ENCODE peak calls at places on chromosomes 1 and 21, in nine cellular contexts. Q is WERI-Rb-1, Y is colonic mucosa, Z is adrenal gland, J is pancreas, K is heart right ventricle, F is stomach, H is OCI-LY7, M is hepatocyte. A is an unnamed sample.

GRCh38 chr1:181423301-181423918 is 59.9 kb upstream of the CACNA1E start:
- DNase-seq in Q (peak), Y (peak), Z (peak), J (peak), K (no peak), F (peak), H (peak), M (peak), A (peak)

GRCh38 chr1:32701951-32702598 is 495 bp downstream of the SYNC start:
- DNase-seq in Q (peak), Y (peak), Z (no peak), J (no peak), K (peak), F (no peak), H (no peak), M (no peak), A (peak)

GRCh38 chr21:32412998-32413504 is 545 bp downstream of the EVA1C start:
- DNase-seq in Q (peak), Y (peak), Z (no peak), J (peak), K (peak), F (peak), H (no peak), M (no peak), A (peak)

GRCh38 chr1:161733526-161733925 is 12.2 kb downstream of the FCRLB start:
- DNase-seq in Q (no peak), Y (no peak), Z (no peak), J (no peak), K (no peak), F (no peak), H (no peak), M (peak), A (no peak)

GRCh38 chr1:226625832-226626576 is 77.4 kb downstream of the STUM start:
- DNase-seq in Q (no peak), Y (no peak), Z (peak), J (no peak), K (no peak), F (no peak), H (no peak), M (no peak), A (peak)

GRCh38 chr1:160558679-160559078 is 20.6 kb downstream of the CD84 start:
- DNase-seq in Q (no peak), Y (no peak), Z (no peak), J (no peak), K (no peak), F (no peak), H (no peak), M (no peak), A (no peak)

GRCh38 chr21:15552914-15553491 is 176.8 kb upstream of the USP25 start:
- DNase-seq in Q (no peak), Y (no peak), Z (no peak), J (no peak), K (no peak), F (no peak), H (peak), M (peak), A (no peak)

GRCh38 chr1:113871597-113872113 is at the start of gene PTPN22:
- DNase-seq in Q (no peak), Y (peak), Z (peak), J (peak), K (peak), F (peak), H (peak), M (no peak), A (no peak)

GRCh38 chr1:63691672-63692425 is 82.0 kb upstream of the ROR1 start:
- DNase-seq in Q (peak), Y (peak), Z (peak), J (peak), K (peak), F (peak), H (peak), M (peak), A (no peak)

GRCh38 chr1:63688302-63688701 is 85.5 kb upstream of the ROR1 start:
- DNase-seq in Q (no peak), Y (no peak), Z (no peak), J (no peak), K (no peak), F (no peak), H (no peak), M (no peak), A (no peak)

GRCh38 chr1:63690966-63691365 is 82.9 kb upstream of the ROR1 start:
- DNase-seq in Q (no peak), Y (no peak), Z (no peak), J (no peak), K (no peak), F (no peak), H (no peak), M (no peak), A (no peak)

GRCh38 chr1:63698001-63698838 is 75.6 kb upstream of the ROR1 start:
- DNase-seq in Q (no peak), Y (peak), Z (peak), J (peak), K (peak), F (peak), H (no peak), M (peak), A (peak)

DNA sequence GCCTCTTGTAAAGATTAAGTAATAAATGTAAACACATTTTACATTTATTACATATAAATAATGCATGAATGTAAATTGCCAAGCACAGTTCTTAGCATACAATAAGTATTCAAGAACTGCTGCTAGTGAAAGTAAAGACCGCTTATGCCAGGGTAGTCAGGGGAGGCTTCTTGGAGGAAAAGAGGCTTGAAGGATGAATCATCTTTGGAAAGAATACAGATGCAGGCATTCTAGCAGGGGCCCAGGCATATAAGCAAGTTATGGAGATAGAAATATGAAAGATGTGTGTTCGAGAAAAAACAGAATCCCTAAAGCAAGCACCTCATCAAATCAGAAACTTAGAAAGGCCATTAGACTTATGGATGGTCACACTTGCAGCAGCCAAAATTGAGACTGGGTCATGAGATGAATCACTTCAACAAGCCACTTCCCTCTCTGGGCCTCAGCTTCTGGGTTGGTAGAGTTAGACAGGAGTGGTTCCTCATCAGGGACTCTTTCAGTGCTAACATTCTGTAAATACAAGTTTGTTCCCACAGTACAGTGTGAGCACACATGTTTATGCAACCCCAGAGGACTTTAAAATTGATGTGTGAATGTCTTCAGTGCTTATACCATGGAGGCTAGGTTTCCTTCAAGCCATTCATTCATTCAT is 79.7 kb upstream of the ROR1 start:
- DNase-seq in Q (no peak), Y (no peak), Z (no peak), J (no peak), K (no peak), F (no peak), H (no peak), M (no peak), A (no peak)
- H3K4me3 ChIP-seq in Q (no peak), Y (no peak), Z (no peak), J (no peak), K (no peak), F (no peak), H (no peak), M (no peak), A (no peak)

GRCh38 chr1:202279806-202280205 is 61.9 kb downstream of the UBE2T start:
- DNase-seq in Q (no peak), Y (no peak), Z (no peak), J (no peak), K (no peak), F (no peak), H (no peak), M (no peak), A (no peak)
- H3K27ac ChIP-seq in Q (no peak), Y (no peak), Z (no peak), J (no peak), K (no peak), F (no peak), H (no peak), M (no peak), A (no peak)

GRCh38 chr1:155175927-155176371 is 2.3 kb downstream of the TRIM46 start:
- DNase-seq in Q (peak), Y (peak), Z (peak), J (peak), K (no peak), F (peak), H (peak), M (no peak), A (peak)
- TF ChIP-seq CTCF in Q (peak), Y (no peak), Z (no peak), J (no peak), K (no peak), F (no peak), H (no peak), M (no peak), A (no peak)

DNA sequence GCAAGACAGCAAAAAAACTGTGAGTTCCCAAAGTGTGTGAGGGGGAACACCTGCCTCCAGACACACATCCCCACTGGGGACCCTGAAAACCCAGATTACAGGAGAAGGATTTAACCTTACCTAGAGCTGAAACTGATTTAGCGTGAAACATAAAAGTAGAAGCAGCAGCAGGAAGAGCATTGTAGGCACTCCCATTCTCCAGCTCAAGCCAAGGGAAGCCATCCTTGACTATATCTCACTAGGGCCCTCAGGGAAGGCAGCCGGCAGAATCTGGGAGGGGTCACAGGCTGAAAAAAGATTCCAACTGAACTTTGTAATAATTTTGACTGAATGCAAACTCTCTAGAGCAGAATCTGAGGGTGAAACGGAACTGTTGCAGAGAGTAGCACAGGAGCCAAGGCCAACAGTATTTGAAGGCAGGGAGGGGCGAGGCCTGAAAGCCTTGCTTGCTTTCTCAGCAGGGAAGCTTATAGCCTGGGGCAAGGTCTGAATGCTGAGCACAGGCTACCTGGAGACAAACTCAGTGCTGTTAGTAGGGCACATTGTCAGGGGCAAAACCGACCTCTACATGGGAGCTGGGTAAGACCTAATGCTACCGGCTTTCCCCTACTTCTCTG is 180.7 kb downstream of the COL24A1 start:
- DNase-seq in Q (no peak), Y (no peak), Z (no peak), J (no peak), K (no peak), F (no peak), H (no peak), M (peak), A (no peak)
- H3K4me3 ChIP-seq in Q (no peak), Y (no peak), Z (no peak), J (no peak), K (no peak), F (no peak), H (no peak), M (no peak), A (no peak)

GRCh38 chr1:170586942-170587593 is 55.1 kb downstream of the GORAB start:
- DNase-seq in Q (no peak), Y (no peak), Z (peak), J (no peak), K (peak), F (no peak), H (no peak), M (peak), A (no peak)
- H3K27ac ChIP-seq in Q (no peak), Y (no peak), Z (no peak), J (no peak), K (peak), F (no peak), H (no peak), M (peak), A (no peak)

GRCh38 chr1:173017792-173018191 is 32.9 kb downstream of the TNFSF18 start:
- DNase-seq in Q (no peak), Y (no peak), Z (no peak), J (no peak), K (no peak), F (no peak), H (peak), M (no peak), A (no peak)
- TF ChIP-seq CTCF in Q (no peak), Y (no peak), Z (no peak), J (no peak), K (no peak), F (no peak), H (no peak), M (no peak), A (no peak)

GRCh38 chr1:960371-961131 is at the start of gene KLHL17:
- DNase-seq in Q (peak), Y (peak), Z (no peak), J (peak), K (peak), F (peak), H (peak), M (peak), A (peak)

GRCh38 chr1:961132-961652 is 808 bp downstream of the KLHL17 start:
- DNase-seq in Q (no peak), Y (no peak), Z (no peak), J (no peak), K (no peak), F (no peak), H (no peak), M (no peak), A (no peak)

GRCh38 chr1:962381-963350 is 2.3 kb downstream of the KLHL17 start:
- DNase-seq in Q (no peak), Y (no peak), Z (no peak), J (no peak), K (no peak), F (no peak), H (no peak), M (no peak), A (no peak)

GRCh38 chr1:958823-959729 is at the start of gene NOC2L:
- DNase-seq in Q (peak), Y (peak), Z (peak), J (peak), K (peak), F (peak), H (peak), M (peak), A (peak)

GRCh38 chr1:959730-960039 is 629 bp upstream of the NOC2L start:
- DNase-seq in Q (no peak), Y (no peak), Z (no peak), J (no peak), K (no peak), F (no peak), H (no peak), M (no peak), A (no peak)
- H3K4me3 ChIP-seq in Q (no peak), Y (peak), Z (no peak), J (no peak), K (peak), F (peak), H (peak), M (no peak), A (peak)

DNA sequence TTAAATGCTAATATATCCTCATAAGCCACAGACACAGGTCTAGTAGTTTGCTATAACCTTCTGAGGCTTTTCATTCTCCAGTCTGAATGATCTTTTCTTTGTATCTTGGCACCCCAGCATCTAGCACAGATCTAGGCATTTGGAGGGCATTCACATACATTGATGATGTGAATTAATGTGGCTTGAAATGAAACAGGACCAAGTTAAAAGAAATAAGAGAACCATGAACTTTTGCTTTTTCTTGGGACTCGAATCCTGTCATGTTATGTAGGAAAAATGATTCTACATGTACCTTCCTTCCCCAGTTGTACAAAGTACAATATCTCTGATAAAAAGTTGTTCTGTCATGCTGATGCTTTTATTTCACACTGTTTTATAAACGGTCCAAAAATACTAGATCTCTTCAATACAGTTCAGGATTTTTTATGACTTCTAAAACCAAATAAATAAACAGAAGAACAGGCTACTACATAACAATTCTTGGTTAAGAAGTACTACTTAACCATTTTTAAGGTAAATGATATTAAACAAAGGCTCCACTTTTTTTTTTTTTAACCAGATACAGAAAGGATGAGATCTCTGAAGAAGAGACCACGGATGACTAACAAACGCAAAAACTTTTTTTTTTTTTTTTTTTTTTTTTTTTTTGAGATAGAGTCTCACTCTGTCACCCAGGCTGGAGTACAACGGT is 3.0 kb downstream of the SORT1 start:
- DNase-seq in Q (no peak), Y (no peak), Z (no peak), J (no peak), K (no peak), F (no peak), H (no peak), M (no peak), A (no peak)
- H3K27ac ChIP-seq in Q (no peak), Y (peak), Z (no peak), J (no peak), K (peak), F (peak), H (peak), M (peak), A (peak)

GRCh38 chr1:178055779-178056471 is 38.0 kb upstream of the RASAL2 start:
- DNase-seq in Q (peak), Y (peak), Z (peak), J (no peak), K (peak), F (peak), H (peak), M (peak), A (peak)
- TF ChIP-seq CTCF in Q (peak), Y (no peak), Z (no peak), J (no peak), K (peak), F (no peak), H (peak), M (peak), A (peak)

GRCh38 chr1:36400514-36400824 is 2.8 kb upstream of the LSM10 start:
- DNase-seq in Q (no peak), Y (no peak), Z (no peak), J (no peak), K (no peak), F (no peak), H (no peak), M (no peak), A (no peak)

GRCh38 chr1:36398370-36398977 is 766 bp upstream of the LSM10 start:
- DNase-seq in Q (no peak), Y (no peak), Z (no peak), J (no peak), K (no peak), F (no peak), H (no peak), M (no peak), A (no peak)

GRCh38 chr1:36397378-36398230 is at the start of gene LSM10:
- DNase-seq in Q (peak), Y (peak), Z (peak), J (peak), K (peak), F (peak), H (peak), M (peak), A (peak)

GRCh38 chr1:36401602-36402517 is 4.2 kb upstream of the LSM10 start:
- DNase-seq in Q (no peak), Y (no peak), Z (no peak), J (no peak), K (no peak), F (no peak), H (no peak), M (no peak), A (no peak)

GRCh38 chr1:36400825-36401601 is 3.3 kb upstream of the LSM10 start:
- DNase-seq in Q (no peak), Y (peak), Z (peak), J (peak), K (peak), F (peak), H (no peak), M (peak), A (peak)
- H3K4me3 ChIP-seq in Q (no peak), Y (peak), Z (no peak), J (no peak), K (peak), F (peak), H (no peak), M (peak), A (peak)

A was measured in heart left ventricle.